ENCODE peak calls at places on chromosomes 7 and 10, in four cellular contexts. One of them, this sample, is unnamed.

GRCh38 chr10:86068532-86069337 is 297.9 kb downstream of the GRID1 start:
- DNase-seq in HS-5: no peak
- DNase-seq in non-pigmented ciliary epithelial cell: no peak
- DNase-seq in EH: no peak
- DNase-seq in this sample: peak

GRCh38 chr7:43674559-43675436 is 54.5 kb downstream of the COA1 start:
- DNase-seq in HS-5: peak
- DNase-seq in non-pigmented ciliary epithelial cell: peak
- DNase-seq in EH: peak
- DNase-seq in this sample: no peak

GRCh38 chr7:92973964-92974363 is 137.6 kb upstream of the CDK6 start:
- DNase-seq in HS-5: no peak
- DNase-seq in non-pigmented ciliary epithelial cell: peak
- DNase-seq in EH: peak
- DNase-seq in this sample: no peak

GRCh38 chr10:27240212-27240890 is at the start of gene ACBD5:
- DNase-seq in HS-5: no peak
- DNase-seq in non-pigmented ciliary epithelial cell: no peak
- DNase-seq in EH: peak
- DNase-seq in this sample: peak

GRCh38 chr10:19412531-19412930 is 363.9 kb downstream of the MALRD1 start:
- DNase-seq in HS-5: no peak
- DNase-seq in non-pigmented ciliary epithelial cell: peak
- DNase-seq in EH: peak
- DNase-seq in this sample: no peak

GRCh38 chr10:49474901-49475300 is 64.0 kb downstream of the ERCC6 start:
- DNase-seq in HS-5: no peak
- DNase-seq in non-pigmented ciliary epithelial cell: no peak
- DNase-seq in EH: no peak
- DNase-seq in this sample: no peak

GRCh38 chr10:80596391-80597257 is 58.9 kb downstream of the SH2D4B start:
- DNase-seq in HS-5: no peak
- DNase-seq in non-pigmented ciliary epithelial cell: no peak
- DNase-seq in EH: peak
- DNase-seq in this sample: peak

GRCh38 chr10:108352771-108353170 is 1188.3 kb upstream of the SORCS1 start:
- DNase-seq in HS-5: no peak
- DNase-seq in non-pigmented ciliary epithelial cell: no peak
- DNase-seq in EH: peak
- DNase-seq in this sample: no peak

GRCh38 chr7:18530224-18531179 is 35.0 kb downstream of the HDAC9 start:
- DNase-seq in HS-5: no peak
- DNase-seq in non-pigmented ciliary epithelial cell: no peak
- DNase-seq in EH: no peak
- DNase-seq in this sample: no peak

GRCh38 chr10:119542990-119543813 is 683 bp upstream of the RGS10 start:
- DNase-seq in HS-5: no peak
- DNase-seq in non-pigmented ciliary epithelial cell: no peak
- DNase-seq in EH: peak
- DNase-seq in this sample: peak

GRCh38 chr10:123655763-123656162 is 10.4 kb upstream of the GPR26 start:
- DNase-seq in HS-5: no peak
- DNase-seq in non-pigmented ciliary epithelial cell: no peak
- DNase-seq in EH: peak
- DNase-seq in this sample: no peak

GRCh38 chr10:59177031-59177861 is 803 bp downstream of the PHYHIPL start:
- DNase-seq in HS-5: peak
- DNase-seq in non-pigmented ciliary epithelial cell: peak
- DNase-seq in EH: peak
- DNase-seq in this sample: no peak

GRCh38 chr7:66871076-66871475 is 49.9 kb upstream of the TMEM248 start:
- DNase-seq in HS-5: no peak
- DNase-seq in non-pigmented ciliary epithelial cell: no peak
- DNase-seq in EH: no peak
- DNase-seq in this sample: no peak

GRCh38 chr7:134024729-134025128 is 102.4 kb upstream of the LRGUK start:
- DNase-seq in HS-5: no peak
- DNase-seq in non-pigmented ciliary epithelial cell: no peak
- DNase-seq in EH: peak
- DNase-seq in this sample: no peak

GRCh38 chr10:60808031-60808430 is 29.8 kb downstream of the CDK1 start:
- DNase-seq in HS-5: no peak
- DNase-seq in non-pigmented ciliary epithelial cell: no peak
- DNase-seq in EH: peak
- DNase-seq in this sample: no peak

GRCh38 chr10:29725133-29725720 is 90.5 kb upstream of the SVIL start:
- DNase-seq in HS-5: no peak
- DNase-seq in non-pigmented ciliary epithelial cell: no peak
- DNase-seq in EH: peak
- DNase-seq in this sample: no peak

GRCh38 chr7:24548390-24548789 is 24.9 kb upstream of the PALS2 start:
- DNase-seq in HS-5: no peak
- DNase-seq in non-pigmented ciliary epithelial cell: no peak
- DNase-seq in EH: no peak
- DNase-seq in this sample: no peak

GRCh38 chr7:16822029-16822428 is 17.2 kb upstream of the AGR2 start:
- DNase-seq in HS-5: no peak
- DNase-seq in non-pigmented ciliary epithelial cell: no peak
- DNase-seq in EH: no peak
- DNase-seq in this sample: no peak

GRCh38 chr10:119022846-119023552 is 6.5 kb upstream of the NANOS1 start:
- DNase-seq in HS-5: peak
- DNase-seq in non-pigmented ciliary epithelial cell: no peak
- DNase-seq in EH: peak
- DNase-seq in this sample: no peak

GRCh38 chr10:61319550-61320256 is 133.5 kb downstream of the TMEM26 start:
- DNase-seq in HS-5: no peak
- DNase-seq in non-pigmented ciliary epithelial cell: no peak
- DNase-seq in EH: no peak
- DNase-seq in this sample: no peak

GRCh38 chr7:97770845-97771244 is 39.0 kb downstream of the TAC1 start:
- DNase-seq in HS-5: no peak
- DNase-seq in non-pigmented ciliary epithelial cell: no peak
- DNase-seq in EH: no peak
- DNase-seq in this sample: no peak

GRCh38 chr7:7761340-7761973 is 43.0 kb upstream of the RPA3 start:
- DNase-seq in HS-5: peak
- DNase-seq in non-pigmented ciliary epithelial cell: no peak
- DNase-seq in EH: peak
- DNase-seq in this sample: no peak

GRCh38 chr7:20514364-20514763 is 101.1 kb upstream of the ABCB5 start:
- DNase-seq in HS-5: peak
- DNase-seq in non-pigmented ciliary epithelial cell: peak
- DNase-seq in EH: no peak
- DNase-seq in this sample: no peak

GRCh38 chr7:158811461-158811860 is 17.8 kb downstream of the ESYT2 start:
- DNase-seq in HS-5: no peak
- DNase-seq in non-pigmented ciliary epithelial cell: peak
- DNase-seq in EH: peak
- DNase-seq in this sample: peak

GRCh38 chr7:123883154-123883553 is 38.2 kb downstream of the HYAL4 start:
- DNase-seq in HS-5: no peak
- DNase-seq in non-pigmented ciliary epithelial cell: no peak
- DNase-seq in EH: no peak
- DNase-seq in this sample: no peak

GRCh38 chr7:100867796-100868485 is 754 bp downstream of the TRIP6 start:
- DNase-seq in HS-5: no peak
- DNase-seq in non-pigmented ciliary epithelial cell: no peak
- DNase-seq in EH: no peak
- DNase-seq in this sample: no peak

GRCh38 chr10:132631348-132631735 is 93.8 kb downstream of the INPP5A start:
- DNase-seq in HS-5: no peak
- DNase-seq in non-pigmented ciliary epithelial cell: no peak
- DNase-seq in EH: peak
- DNase-seq in this sample: peak

GRCh38 chr7:101093907-101094306 is 8.6 kb downstream of the TRIM56 start:
- DNase-seq in HS-5: no peak
- DNase-seq in non-pigmented ciliary epithelial cell: peak
- DNase-seq in EH: peak
- DNase-seq in this sample: no peak

GRCh38 chr7:75711634-75712494 is 26.9 kb downstream of the HIP1 start:
- DNase-seq in HS-5: no peak
- DNase-seq in non-pigmented ciliary epithelial cell: no peak
- DNase-seq in EH: peak
- DNase-seq in this sample: peak

GRCh38 chr7:104123786-104124185 is 84.0 kb downstream of the ORC5 start:
- DNase-seq in HS-5: no peak
- DNase-seq in non-pigmented ciliary epithelial cell: peak
- DNase-seq in EH: peak
- DNase-seq in this sample: no peak

GRCh38 chr10:112653851-112654250 is 206.8 kb downstream of the VTI1A start:
- DNase-seq in HS-5: no peak
- DNase-seq in non-pigmented ciliary epithelial cell: no peak
- DNase-seq in EH: no peak
- DNase-seq in this sample: no peak

GRCh38 chr7:34247468-34247867 is 342.1 kb downstream of the BMPER start:
- DNase-seq in HS-5: peak
- DNase-seq in non-pigmented ciliary epithelial cell: no peak
- DNase-seq in EH: peak
- DNase-seq in this sample: no peak

GRCh38 chr7:104111294-104111693 is 96.5 kb downstream of the ORC5 start:
- DNase-seq in HS-5: no peak
- DNase-seq in non-pigmented ciliary epithelial cell: no peak
- DNase-seq in EH: no peak
- DNase-seq in this sample: no peak

GRCh38 chr10:93062499-93063216 is 2.1 kb downstream of the CYP26C1 start:
- DNase-seq in HS-5: peak
- DNase-seq in non-pigmented ciliary epithelial cell: no peak
- DNase-seq in EH: peak
- DNase-seq in this sample: peak

GRCh38 chr7:24709585-24710360 is 47.5 kb downstream of the GSDME start:
- DNase-seq in HS-5: no peak
- DNase-seq in non-pigmented ciliary epithelial cell: no peak
- DNase-seq in EH: no peak
- DNase-seq in this sample: no peak

GRCh38 chr7:112505495-112505894 is 24.7 kb downstream of the LSMEM1 start:
- DNase-seq in HS-5: no peak
- DNase-seq in non-pigmented ciliary epithelial cell: no peak
- DNase-seq in EH: peak
- DNase-seq in this sample: no peak

GRCh38 chr10:132422931-132423813 is 26.2 kb downstream of the PWWP2B start:
- DNase-seq in HS-5: no peak
- DNase-seq in non-pigmented ciliary epithelial cell: no peak
- DNase-seq in EH: no peak
- DNase-seq in this sample: no peak